ENCODE peak calls at places on chromosomes 13 and 19, in nine cellular contexts. Z is islet precursor cell; Y is fibroblast of the conjunctiva; A is EL; B is RWPE1; X is dermis blood vessel endothelial cell; W is NCI-H1417 treated with DMSO at 0.1 percent for 48 hours; M is CD8-positive, alpha-beta T cell; D is putamen. R is an unnamed sample.

GRCh38 chr19:17794731-17795494 is at the start of gene B3GNT3:
- DNase-seq in Y (no peak), Z (peak), X (peak), W (no peak), D (no peak), B (peak), A (peak), M (no peak), R (no peak)

GRCh38 chr19:35545001-35545854 is at the start of gene TMEM147:
- DNase-seq in D (peak), M (peak), W (no peak), X (peak), Y (peak), Z (peak), B (peak), A (peak), R (peak)

GRCh38 chr13:108154421-108154858 is 60.9 kb downstream of the LIG4 start:
- DNase-seq in X (no peak), W (no peak), Y (no peak), D (no peak), M (no peak), A (no peak), B (no peak), Z (no peak), R (no peak)

GRCh38 chr13:109199280-109199679 is 569.9 kb downstream of the MYO16 start:
- DNase-seq in A (no peak), B (no peak), Z (no peak), D (no peak), X (no peak), W (no peak), M (no peak), Y (no peak), R (no peak)

GRCh38 chr13:112931028-112931934 is 37.7 kb upstream of the MCF2L start:
- DNase-seq in Y (peak), A (peak), W (peak), Z (peak), B (peak), D (no peak), M (no peak), X (peak), R (no peak)

GRCh38 chr19:35042056-35042730 is 672 bp downstream of the HPN start:
- DNase-seq in X (no peak), B (no peak), D (no peak), A (no peak), Z (no peak), M (no peak), Y (no peak), W (no peak), R (no peak)

GRCh38 chr19:46021531-46022041 is 1.3 kb downstream of the PGLYRP1 start:
- DNase-seq in A (no peak), X (no peak), B (no peak), W (no peak), Y (no peak), Z (peak), M (no peak), D (no peak), R (no peak)

GRCh38 chr13:48131481-48131992 is 36.6 kb upstream of the MED4 start:
- DNase-seq in D (no peak), A (no peak), B (peak), Z (no peak), W (no peak), X (no peak), Y (no peak), M (no peak), R (no peak)

GRCh38 chr13:98293570-98294142 is 116.6 kb upstream of the RNF113B start:
- DNase-seq in D (no peak), W (no peak), Z (no peak), M (no peak), A (peak), X (no peak), B (no peak), Y (no peak), R (no peak)

GRCh38 chr19:18857223-18857622 is 25.5 kb downstream of the UPF1 start:
- DNase-seq in A (no peak), M (no peak), D (no peak), B (no peak), W (no peak), Z (no peak), X (no peak), Y (no peak), R (no peak)

GRCh38 chr13:49649244-49649962 is 21.1 kb downstream of the ARL11 start:
- DNase-seq in D (no peak), W (no peak), A (peak), X (peak), Z (no peak), M (no peak), Y (no peak), B (peak), R (no peak)

GRCh38 chr19:49335784-49336481 is 727 bp downstream of the CD37 start:
- DNase-seq in A (no peak), W (no peak), M (no peak), X (no peak), Y (no peak), Z (peak), D (no peak), B (no peak), R (no peak)

R was measured in activated T-helper 1 cell treated with anti-CD3 and anti-CD28 coated beads, Interleukin-12 subunit alpha, Interleukin-12 subunit beta, Interleukin-2, Interleukin-4 antibody, amounts not matched to agents 30 ng/mL and 10 ng/mL and 1 ng/mL, durations not matched to agents 14 hours and 24 hours and 36 hours.